ENCODE peak calls at places on chromosomes 13 and 19, in ten cellular contexts. Z, J, H, T, W, F, P, E, C and V are unnamed samples.

GRCh38 chr19:16516923-16517610 is 20.9 kb downstream of the C19orf44 start:
- DNase-seq in J (no peak), Z (no peak), W (no peak), T (no peak), H (no peak), P (no peak), E (no peak), F (no peak), C (no peak), V (no peak)

GRCh38 chr13:112066624-112067004 is 335 bp upstream of the SOX1 start:
- DNase-seq in C (peak), P (peak), F (no peak), E (no peak), Z (peak), W (no peak), J (peak), T (no peak), H (no peak), V (no peak)

GRCh38 chr13:45658586-45659235 is 43.2 kb upstream of the ERICH6B start:
- DNase-seq in F (no peak), E (no peak), W (no peak), P (no peak), Z (no peak), T (no peak), H (no peak), J (no peak), C (no peak), V (no peak)

GRCh38 chr13:23509781-23510543 is 60.2 kb upstream of the TNFRSF19 start:
- DNase-seq in F (no peak), T (no peak), C (no peak), J (no peak), W (no peak), Z (no peak), H (no peak), E (no peak), P (no peak), V (no peak)

GRCh38 chr13:67100723-67101122 is 129.4 kb downstream of the PCDH9 start:
- DNase-seq in H (no peak), W (no peak), T (no peak), E (no peak), Z (no peak), C (no peak), P (no peak), J (no peak), F (no peak), V (peak)

GRCh38 chr13:99022953-99023352 is 45.1 kb upstream of the DOCK9 start:
- DNase-seq in C (no peak), T (no peak), P (no peak), W (no peak), J (no peak), F (no peak), Z (no peak), E (no peak), H (no peak), V (no peak)

GRCh38 chr19:38401148-38401547 is 1.7 kb upstream of the FAM98C start:
- DNase-seq in W (no peak), E (no peak), F (no peak), T (no peak), H (no peak), C (no peak), Z (no peak), J (no peak), P (no peak), V (no peak)

GRCh38 chr13:45615501-45616101 is at the start of gene ERICH6B:
- DNase-seq in H (no peak), J (no peak), C (no peak), W (peak), Z (no peak), F (no peak), T (no peak), P (peak), E (no peak), V (no peak)

GRCh38 chr19:6272411-6272791 is 7.4 kb downstream of the MLLT1 start:
- DNase-seq in E (no peak), J (no peak), T (no peak), C (no peak), W (no peak), F (no peak), H (no peak), Z (no peak), P (no peak), V (no peak)

GRCh38 chr19:48925240-48925843 is 8.2 kb upstream of the DHDH start:
- DNase-seq in Z (no peak), W (no peak), E (no peak), T (no peak), F (no peak), H (no peak), J (no peak), P (no peak), C (no peak), V (no peak)

GRCh38 chr13:69274231-69274630 is 833.4 kb upstream of the ATXN8OS start:
- DNase-seq in Z (no peak), J (no peak), W (no peak), E (no peak), P (no peak), C (no peak), F (no peak), T (no peak), H (no peak), V (no peak)

GRCh38 chr19:29928831-29929230 is 13.2 kb upstream of the URI1 start:
- DNase-seq in E (no peak), T (no peak), J (no peak), F (no peak), P (no peak), H (no peak), Z (no peak), C (no peak), W (no peak), V (no peak)

GRCh38 chr19:35851213-35852028 is 883 bp downstream of the NPHS1 start:
- DNase-seq in J (no peak), F (no peak), T (no peak), W (no peak), H (no peak), Z (no peak), E (no peak), P (no peak), C (no peak), V (no peak)

GRCh38 chr13:79530270-79530669 is 49.3 kb downstream of the NDFIP2 start:
- DNase-seq in W (no peak), J (no peak), E (no peak), P (no peak), T (no peak), C (no peak), H (no peak), Z (no peak), F (no peak), V (no peak)

GRCh38 chr13:80040219-80040976 is 300.5 kb downstream of the SPRY2 start:
- DNase-seq in Z (no peak), J (no peak), H (no peak), C (no peak), E (no peak), F (peak), T (no peak), W (no peak), P (no peak), V (peak)

GRCh38 chr19:46474211-46474610 is 2.8 kb upstream of the PNMA8A start:
- DNase-seq in Z (no peak), T (no peak), P (no peak), F (no peak), W (no peak), E (no peak), H (no peak), C (no peak), J (no peak), V (peak)

GRCh38 chr13:32409561-32410440 is 18.1 kb downstream of the N4BP2L1 start:
- DNase-seq in C (no peak), T (no peak), P (no peak), W (peak), E (peak), Z (no peak), J (no peak), H (no peak), F (no peak), V (no peak)

GRCh38 chr19:31992750-31993149 is 352.7 kb upstream of the ZNF507 start:
- DNase-seq in C (no peak), F (no peak), J (no peak), P (no peak), Z (no peak), T (no peak), W (no peak), E (no peak), H (no peak), V (no peak)

GRCh38 chr19:57282011-57282636 is 1.8 kb downstream of the ZNF460 start:
- DNase-seq in E (no peak), H (no peak), C (no peak), Z (no peak), T (no peak), P (no peak), F (no peak), W (no peak), J (no peak), V (peak)

GRCh38 chr19:1027953-1028902 is 1.8 kb downstream of the CNN2 start:
- DNase-seq in F (peak), W (peak), E (no peak), P (peak), T (no peak), C (peak), J (peak), H (peak), Z (peak), V (peak)

GRCh38 chr13:114062754-114063153 is 69.7 kb downstream of the RASA3 start:
- DNase-seq in F (no peak), E (no peak), Z (no peak), T (no peak), J (no peak), W (peak), H (no peak), P (peak), C (no peak), V (no peak)

GRCh38 chr13:97629601-97630272 is 195.8 kb downstream of the RAP2A start:
- DNase-seq in H (no peak), J (no peak), C (no peak), Z (no peak), E (no peak), T (no peak), F (no peak), P (no peak), W (no peak), V (no peak)

GRCh38 chr13:61918841-61919240 is 503.2 kb upstream of the PCDH20 start:
- DNase-seq in W (no peak), H (no peak), Z (no peak), F (no peak), T (no peak), J (no peak), C (no peak), E (no peak), P (no peak), V (no peak)

GRCh38 chr19:55377356-55378131 is 918 bp downstream of the TMEM190 start:
- DNase-seq in C (no peak), T (no peak), F (no peak), Z (no peak), P (no peak), E (no peak), W (no peak), H (no peak), J (no peak), V (no peak)

GRCh38 chr13:110716235-110716505 is 2.7 kb downstream of the ING1 start:
- DNase-seq in F (no peak), T (no peak), P (peak), H (no peak), E (peak), J (no peak), W (peak), Z (no peak), C (no peak), V (peak)

GRCh38 chr19:47110521-47111080 is 3.0 kb downstream of the ZC3H4 start:
- DNase-seq in F (no peak), J (peak), Z (peak), E (no peak), P (peak), T (no peak), W (peak), H (peak), C (no peak), V (no peak)

GRCh38 chr19:1486720-1487575 is 3.2 kb downstream of the PCSK4 start:
- DNase-seq in P (no peak), E (no peak), F (no peak), C (no peak), Z (no peak), W (no peak), J (no peak), T (no peak), H (no peak), V (no peak)

GRCh38 chr13:42971670-42972355 is 20.2 kb downstream of the EPSTI1 start:
- DNase-seq in F (no peak), Z (no peak), W (no peak), P (no peak), E (no peak), T (no peak), J (no peak), C (no peak), H (no peak), V (no peak)

GRCh38 chr19:49592486-49593232 is 1.7 kb downstream of the PRR12 start:
- DNase-seq in J (no peak), Z (no peak), W (peak), E (no peak), P (peak), F (peak), H (no peak), T (no peak), C (no peak), V (peak)

GRCh38 chr19:3544742-3545668 is 6.0 kb downstream of the TEKTIP1 start:
- DNase-seq in J (peak), C (peak), F (peak), W (peak), H (peak), Z (peak), P (peak), E (peak), T (no peak), V (peak)

GRCh38 chr19:43688059-43688763 is 18.2 kb upstream of the PLAUR start:
- DNase-seq in P (no peak), Z (no peak), F (no peak), C (no peak), W (no peak), H (no peak), T (no peak), E (no peak), J (no peak), V (no peak)

GRCh38 chr13:21014139-21014665 is 47.2 kb downstream of the LATS2 start:
- DNase-seq in H (no peak), E (peak), J (no peak), W (no peak), P (no peak), C (no peak), Z (no peak), F (no peak), T (no peak), V (no peak)

GRCh38 chr13:40146063-40146462 is 490.6 kb downstream of the COG6 start:
- DNase-seq in E (no peak), W (no peak), C (no peak), Z (no peak), J (no peak), P (no peak), F (no peak), T (no peak), H (no peak), V (no peak)

GRCh38 chr13:64332048-64332447 is 2898.1 kb downstream of the PCDH9 start:
- DNase-seq in T (no peak), C (no peak), W (no peak), J (no peak), E (no peak), Z (no peak), P (no peak), F (no peak), H (no peak), V (no peak)

GRCh38 chr19:7871530-7872305 is 2.5 kb downstream of the PRR36 start:
- DNase-seq in E (peak), Z (peak), J (peak), T (no peak), W (peak), H (peak), F (peak), C (peak), P (peak), V (peak)

GRCh38 chr13:47175172-47175806 is 278.4 kb upstream of the HTR2A start:
- DNase-seq in C (no peak), E (no peak), T (no peak), W (peak), F (no peak), P (peak), J (no peak), Z (no peak), H (no peak), V (no peak)

GRCh38 chr19:40407714-40408600 is 5.2 kb downstream of the PRX start:
- DNase-seq in T (no peak), P (no peak), J (no peak), H (no peak), F (no peak), C (no peak), E (no peak), Z (no peak), W (peak), V (no peak)

GRCh38 chr19:55196803-55197202 is 12.5 kb downstream of the PTPRH start:
- DNase-seq in H (no peak), Z (no peak), F (no peak), W (peak), T (no peak), J (no peak), E (no peak), C (no peak), P (no peak), V (no peak)

GRCh38 chr13:102816633-102817032 is 17.7 kb downstream of the BIVM start:
- DNase-seq in C (no peak), E (no peak), T (no peak), Z (no peak), W (no peak), J (no peak), P (no peak), H (no peak), F (no peak), V (no peak)